ENCODE peak calls at places on chromosomes 3 and 15, in five cellular contexts. Z is upper lobe of right lung, L is H1, X is choroid plexus epithelial cell, S is endothelial cell of umbilical vein. H is an unnamed sample.
A peak's percentile ranks its signal among the peaks of the same experiment; 100 is the strongest.

GRCh38 chr3:10763817-10764313 is 52.2 kb upstream of the SLC6A11 start:
- DNase-seq in S (no peak), X (no peak), Z (no peak), L (no peak), H (no peak)

GRCh38 chr3:184523825-184524615 is 37.6 kb upstream of the EPHB3 start:
- DNase-seq in X (peak; percentile 65), S (peak; percentile 44), L (no peak), Z (no peak), H (no peak)

GRCh38 chr3:171256445-171257250 is 203.6 kb downstream of the TNIK start:
- DNase-seq in X (no peak), Z (no peak), L (no peak), S (peak; percentile 43), H (no peak)

GRCh38 chr3:171690291-171690690 is 120.0 kb downstream of the PLD1 start:
- DNase-seq in Z (no peak), L (no peak), S (no peak), X (no peak), H (no peak)

GRCh38 chr3:138114988-138115971 is at the start of gene DZIP1L:
- DNase-seq in Z (peak; percentile 86), X (peak; percentile 64), L (peak; percentile 84), S (peak; percentile 61), H (peak; percentile 28)

GRCh38 chr3:61381745-61382392 is 130.6 kb upstream of the FHIT start:
- DNase-seq in S (peak; percentile 33), X (peak; percentile 52), L (no peak), Z (no peak), H (no peak)

GRCh38 chr3:168589376-168589775 is 493.7 kb upstream of the GOLIM4 start:
- DNase-seq in S (no peak), L (no peak), X (no peak), Z (no peak), H (no peak)

GRCh38 chr15:91133511-91133910 is 33.5 kb downstream of the SV2B start:
- DNase-seq in X (no peak), L (no peak), S (no peak), Z (no peak), H (no peak)

GRCh38 chr3:197749315-197749600 is 425 bp upstream of the FYTTD1 start:
- DNase-seq in S (no peak), X (peak; percentile 52), L (no peak), Z (no peak), H (no peak)

GRCh38 chr15:68717952-68718351 is 102.7 kb downstream of the ANP32A start:
- DNase-seq in X (no peak), L (no peak), Z (no peak), S (no peak), H (no peak)

GRCh38 chr3:11592460-11593298 is 51.0 kb downstream of the VGLL4 start:
- DNase-seq in L (no peak), S (peak; percentile 80), X (peak; percentile 33), Z (no peak), H (no peak)

GRCh38 chr3:31567036-31567435 is 34.3 kb downstream of the STT3B start:
- DNase-seq in Z (no peak), L (no peak), S (no peak), X (no peak), H (no peak)

DNA sequence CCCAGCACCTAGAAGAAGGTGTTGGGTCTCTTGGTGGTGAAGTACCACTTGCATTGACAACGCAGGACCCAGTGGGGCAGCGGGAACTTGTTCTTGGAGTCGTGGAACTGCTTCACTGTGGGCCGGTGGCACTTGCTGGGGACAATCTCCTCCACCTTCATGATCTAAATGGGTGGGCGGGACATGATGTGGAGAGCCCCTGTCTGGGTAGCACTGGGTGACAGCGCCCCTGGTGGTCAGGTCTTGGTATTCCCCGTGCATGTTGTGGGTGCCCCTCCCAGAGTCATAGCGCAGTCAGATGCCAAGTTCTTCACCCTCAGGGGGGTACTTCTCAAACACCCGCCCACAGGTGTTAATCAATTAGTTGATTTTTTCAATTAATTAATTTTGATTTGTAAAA is 60.2 kb downstream of the AGBL1 start:
- DNase-seq in Z (no peak), S (no peak), L (peak; percentile 73), X (no peak), H (no peak)
- TF ChIP-seq CTCF in Z (no peak), S (no peak), L (peak; percentile 78), X (peak; percentile 8), H (no peak)

GRCh38 chr3:108021131-108021530 is 69.7 kb downstream of the CD47 start:
- DNase-seq in X (no peak), Z (no peak), L (no peak), S (no peak), H (no peak)
- TF ChIP-seq CTCF in X (no peak), Z (no peak), L (no peak), S (no peak), H (no peak)

DNA sequence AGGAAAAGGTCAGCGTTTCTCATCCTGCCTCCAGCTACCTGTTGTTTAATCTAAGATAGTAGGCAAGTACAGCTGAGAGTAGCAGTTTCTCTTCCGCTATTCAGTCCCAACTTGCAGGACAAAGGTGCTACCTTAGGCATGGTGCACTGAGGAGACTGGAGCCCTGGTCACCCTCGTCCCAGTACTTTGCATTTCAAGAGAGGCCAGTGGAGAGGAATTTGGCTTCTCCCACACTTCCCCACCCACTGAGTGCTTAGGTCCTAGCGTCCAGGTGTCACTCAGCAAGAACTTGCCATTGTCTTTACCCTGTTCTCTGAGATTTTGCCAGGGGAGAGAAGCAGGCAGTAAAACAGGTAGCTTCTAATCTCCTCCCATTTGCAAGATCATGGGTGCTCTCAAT is 12.5 kb upstream of the RPN1 start:
- DNase-seq in X (no peak), L (no peak), S (no peak), Z (no peak), H (no peak)
- TF ChIP-seq CTCF in X (no peak), L (no peak), S (no peak), Z (no peak), H (no peak)

GRCh38 chr3:147940400-147940799 is 531.2 kb downstream of the ZIC1 start:
- DNase-seq in L (no peak), Z (no peak), X (peak; percentile 48), S (no peak), H (no peak)
- TF ChIP-seq CTCF in L (no peak), Z (no peak), X (peak; percentile 35), S (no peak), H (no peak)

H was measured in D721Med.